ENCODE peak calls at places on chromosomes 5 and 9, in eight cellular contexts. H, N, Q, K, A, O, B and Z are unnamed samples.

GRCh38 chr5:55223219-55223987 is 3.7 kb downstream of the MCIDAS start:
- DNase-seq in K (no peak), A (no peak), B (no peak), N (no peak), O (no peak), Q (no peak), H (no peak), Z (no peak)

GRCh38 chr9:97046228-97046627 is 7.3 kb upstream of the CTSV start:
- DNase-seq in B (peak), O (no peak), A (no peak), N (peak), Q (no peak), H (no peak), K (peak), Z (no peak)

GRCh38 chr9:113602126-113603119 is 138.9 kb downstream of the RGS3 start:
- DNase-seq in A (no peak), O (no peak), H (peak), K (peak), B (peak), N (peak), Q (no peak), Z (peak)

GRCh38 chr5:151469386-151469785 is 22.0 kb downstream of the SLC36A1 start:
- DNase-seq in Q (no peak), O (no peak), B (no peak), H (no peak), N (no peak), K (no peak), A (no peak), Z (no peak)

GRCh38 chr5:179885491-179886090 is 22.1 kb downstream of the TBC1D9B start:
- DNase-seq in B (no peak), N (no peak), Q (no peak), H (peak), O (no peak), K (no peak), A (no peak), Z (no peak)

GRCh38 chr5:43202380-43202779 is 10.4 kb downstream of the NIM1K start:
- DNase-seq in B (no peak), K (no peak), H (no peak), Q (no peak), O (no peak), N (no peak), A (no peak), Z (no peak)

GRCh38 chr9:121281614-121282291 is 13.8 kb downstream of the GSN start:
- DNase-seq in N (peak), O (no peak), Q (no peak), A (no peak), B (peak), K (peak), H (peak), Z (peak)

GRCh38 chr9:136488247-136489214 is 5.7 kb upstream of the SEC16A start:
- DNase-seq in B (peak), N (peak), K (peak), Q (no peak), A (peak), H (no peak), O (peak), Z (peak)

GRCh38 chr5:158264264-158264663 is 405.3 kb upstream of the CLINT1 start:
- DNase-seq in N (no peak), K (no peak), Q (no peak), A (no peak), O (no peak), H (no peak), B (no peak), Z (no peak)

GRCh38 chr5:81207009-81207408 is 26.1 kb upstream of the CKMT2 start:
- DNase-seq in H (no peak), A (no peak), K (no peak), Q (no peak), B (no peak), O (no peak), N (no peak), Z (no peak)

GRCh38 chr5:42781584-42781983 is 25.0 kb downstream of the CCDC152 start:
- DNase-seq in O (no peak), A (no peak), N (no peak), Q (no peak), B (no peak), H (no peak), K (no peak), Z (no peak)

GRCh38 chr5:108344103-108344822 is 37.6 kb downstream of the FBXL17 start:
- DNase-seq in N (no peak), H (no peak), O (no peak), Q (no peak), B (no peak), A (no peak), K (no peak), Z (no peak)

GRCh38 chr9:91489391-91489899 is 65.8 kb upstream of the NFIL3 start:
- DNase-seq in B (no peak), N (no peak), Q (no peak), O (no peak), H (no peak), A (no peak), K (no peak), Z (no peak)

GRCh38 chr5:148739524-148739923 is 85.2 kb upstream of the HTR4 start:
- DNase-seq in O (no peak), N (no peak), K (no peak), B (no peak), A (no peak), Q (peak), H (no peak), Z (peak)